ENCODE peak calls at places on chromosomes 1 and 21, in six cellular contexts. Y is A549, S is WTC11, P is K562, O is HepG2, K is H1. J is an unnamed sample.
A peak's percentile ranks its signal among the peaks of the same experiment; 100 is the strongest.

GRCh38 chr1:234698624-234699023 is 88.6 kb upstream of the IRF2BP2 start:
- DNase-seq in Y (no peak), S (no peak), P (no peak), O (no peak), K (no peak), J (no peak)

GRCh38 chr1:52677407-52677806 is 20.7 kb downstream of the COA7 start:
- DNase-seq in Y (no peak), S (no peak), P (no peak), O (no peak), K (no peak), J (peak; percentile 18)

GRCh38 chr1:159913451-159914192 is 11.7 kb downstream of the TAGLN2 start:
- DNase-seq in Y (no peak), S (no peak), P (no peak), O (no peak), K (no peak), J (no peak)

GRCh38 chr1:159799446-159799985 is 2.6 kb upstream of the FCRL6 start:
- DNase-seq in Y (no peak), S (no peak), P (no peak), O (no peak), K (no peak), J (no peak)

GRCh38 chr1:103457856-103458255 is 67.6 kb upstream of the RNPC3 start:
- DNase-seq in Y (no peak), S (peak; percentile 13), P (no peak), O (no peak), K (no peak), J (no peak)

GRCh38 chr1:115134850-115135484 is 45.7 kb upstream of the TSPAN2 start:
- DNase-seq in Y (peak; percentile 40), S (no peak), P (no peak), O (no peak), K (no peak), J (peak; percentile 12)

GRCh38 chr1:220093361-220094015 is 444 bp upstream of the IARS2 start:
- DNase-seq in Y (no peak), S (no peak), P (peak; percentile 57), O (no peak), K (no peak), J (no peak)

GRCh38 chr1:172585348-172585747 is 52.4 kb downstream of the SUCO start:
- DNase-seq in Y (no peak), S (no peak), P (no peak), O (no peak), K (no peak), J (peak; percentile 72)

GRCh38 chr21:30842990-30843389 is 13.4 kb upstream of the KRTAP7-1 start:
- DNase-seq in Y (no peak), S (no peak), P (no peak), O (no peak), K (no peak), J (no peak)

GRCh38 chr1:235802901-235803423 is 63.7 kb downstream of the LYST start:
- DNase-seq in Y (no peak), S (no peak), P (no peak), O (no peak), K (no peak), J (no peak)

GRCh38 chr1:161165742-161166668 is at the start of gene PPOX:
- DNase-seq in Y (peak; percentile 97), S (peak; percentile 94), P (peak; percentile 99), O (peak; percentile 97), K (peak; percentile 90), J (peak; percentile 99)

GRCh38 chr1:212783976-212784375 is 7.6 kb downstream of the NSL1 start:
- DNase-seq in Y (no peak), S (no peak), P (no peak), O (no peak), K (no peak), J (no peak)

GRCh38 chr1:218971166-218971565 is 202.5 kb upstream of the LYPLAL1 start:
- DNase-seq in Y (no peak), S (no peak), P (no peak), O (no peak), K (no peak), J (no peak)

GRCh38 chr1:56967355-56967754 is 1.5 kb upstream of the C8B start:
- DNase-seq in Y (no peak), S (no peak), P (no peak), O (no peak), K (no peak), J (no peak)

GRCh38 chr1:56970280-56970679 is 4.5 kb upstream of the C8B start:
- DNase-seq in Y (no peak), S (no peak), P (no peak), O (peak; percentile 51), K (no peak), J (no peak)

GRCh38 chr1:56966698-56966999 is 834 bp upstream of the C8B start:
- DNase-seq in Y (no peak), S (no peak), P (no peak), O (no peak), K (no peak), J (no peak)

GRCh38 chr1:56967900-56968832 is 2.4 kb upstream of the C8B start:
- DNase-seq in Y (peak; percentile 14), S (peak; percentile 85), P (peak; percentile 53), O (peak; percentile 58), K (peak; percentile 93), J (peak; percentile 6)

GRCh38 chr1:56968878-56969495 is 3.2 kb upstream of the C8B start:
- DNase-seq in Y (no peak), S (no peak), P (no peak), O (no peak), K (no peak), J (no peak)
- TF ChIP-seq JUN in Y (no peak), S (no peak), P (no peak), O (no peak), K (no peak), J (no peak)

GRCh38 chr1:216598448-216598847 is 124.8 kb downstream of the ESRRG start:
- DNase-seq in Y (no peak), S (no peak), P (no peak), O (no peak), K (no peak), J (no peak)
- TF ChIP-seq JUN in Y (no peak), S (no peak), P (no peak), O (no peak), K (no peak), J (no peak)

GRCh38 chr1:185495898-185496297 is 178.9 kb upstream of the IVNS1ABP start:
- DNase-seq in Y (no peak), S (no peak), P (no peak), O (no peak), K (no peak), J (no peak)
- TF ChIP-seq JUN in Y (no peak), S (no peak), P (no peak), O (no peak), K (no peak), J (no peak)

GRCh38 chr1:50665413-50665812 is 242.2 kb upstream of the DMRTA2 start:
- DNase-seq in Y (no peak), S (no peak), P (no peak), O (no peak), K (no peak), J (no peak)
- TF ChIP-seq JUN in Y (no peak), S (no peak), P (no peak), O (no peak), K (no peak), J (no peak)

DNA sequence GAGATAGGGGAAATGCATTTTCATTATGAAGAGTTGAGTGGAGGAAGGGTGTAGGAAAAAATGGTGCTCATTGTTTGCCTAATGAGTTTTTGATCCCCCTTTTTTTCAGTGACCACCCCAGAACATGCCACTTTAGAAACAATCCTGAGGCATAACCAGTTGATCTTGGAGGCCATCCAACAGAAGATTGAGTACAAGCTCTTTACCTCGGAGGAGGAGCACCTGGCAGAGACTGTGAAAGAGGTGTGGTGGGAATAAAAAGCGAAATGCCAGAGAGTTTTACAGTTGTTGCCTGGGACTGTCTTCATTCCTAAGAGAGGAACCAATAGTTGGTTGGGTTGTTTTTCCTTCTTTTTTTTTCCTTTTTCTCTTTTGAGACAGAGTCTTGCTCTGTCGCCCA is 54.3 kb upstream of the EPHA8 start:
- DNase-seq in Y (no peak), S (no peak), P (no peak), O (no peak), K (no peak), J (no peak)
- TF ChIP-seq JUN in Y (no peak), S (no peak), P (no peak), O (no peak), K (no peak), J (no peak)

GRCh38 chr21:45792682-45793383 is 149.3 kb downstream of the PCBP3 start:
- DNase-seq in Y (no peak), S (no peak), P (no peak), O (no peak), K (no peak), J (no peak)
- TF ChIP-seq JUN in Y (no peak), S (no peak), P (no peak), O (no peak), K (no peak), J (no peak)

GRCh38 chr1:70504176-70504820 is 93.2 kb downstream of the CTH start:
- DNase-seq in Y (no peak), S (no peak), P (peak; percentile 77), O (peak; percentile 71), K (no peak), J (peak; percentile 3)
- TF ChIP-seq JUN in Y (no peak), S (no peak), P (peak; percentile 78), O (no peak), K (no peak), J (no peak)

DNA sequence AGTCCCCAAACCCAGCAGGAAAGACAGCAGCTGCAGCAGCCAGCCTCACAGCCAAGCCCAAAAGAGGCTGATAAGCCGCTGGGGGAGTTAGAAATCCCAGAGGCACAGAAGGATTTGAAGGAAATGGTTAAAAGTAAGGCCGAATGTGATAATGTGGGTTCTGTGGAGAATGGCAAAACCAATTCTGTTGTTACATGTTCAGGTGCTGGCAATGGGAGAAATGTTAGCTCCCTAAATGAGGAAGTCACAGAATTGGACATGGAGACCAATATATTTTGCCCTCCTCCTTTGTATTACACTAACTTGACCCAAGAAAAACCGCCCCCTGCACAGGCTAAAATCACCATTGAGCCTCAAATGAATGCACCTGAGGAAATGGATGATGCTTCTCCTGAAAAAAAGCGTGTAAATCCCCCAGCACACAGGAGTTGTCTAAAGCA is 875 bp downstream of the MAP10 start:
- DNase-seq in Y (no peak), S (no peak), P (peak; percentile 28), O (no peak), K (no peak), J (no peak)
- TF ChIP-seq JUN in Y (no peak), S (no peak), P (no peak), O (no peak), K (no peak), J (no peak)